ENCODE peak calls at places on chromosomes 13 and 19, in five cellular contexts. R, Z, N, B and J are unnamed samples.

GRCh38 chr13:93561553-93561952 is 334.9 kb downstream of the GPC6 start:
- DNase-seq in R (no peak), Z (no peak), N (no peak), B (no peak), J (no peak)

GRCh38 chr13:94917814-94918213 is 205.5 kb upstream of the SOX21 start:
- DNase-seq in R (peak), Z (no peak), N (no peak), B (no peak), J (no peak)

GRCh38 chr13:79108914-79109643 is 297.0 kb downstream of the RBM26 start:
- DNase-seq in R (no peak), Z (no peak), N (no peak), B (no peak), J (no peak)

GRCh38 chr13:93233997-93234416 is 7.4 kb downstream of the GPC6 start:
- DNase-seq in R (no peak), Z (no peak), N (no peak), B (no peak), J (no peak)

GRCh38 chr19:18440421-18440877 is 2.5 kb upstream of the ISYNA1 start:
- DNase-seq in R (no peak), Z (no peak), N (no peak), B (no peak), J (no peak)

GRCh38 chr13:40665061-40665753 is 1.2 kb downstream of the FOXO1 start:
- DNase-seq in R (peak), Z (peak), N (no peak), B (no peak), J (peak)

GRCh38 chr13:73984949-73985691 is 149.1 kb downstream of the KLF12 start:
- DNase-seq in R (no peak), Z (peak), N (no peak), B (no peak), J (no peak)

GRCh38 chr19:13842294-13843103 is 34.4 kb upstream of the NANOS3 start:
- DNase-seq in R (no peak), Z (peak), N (no peak), B (no peak), J (peak)

GRCh38 chr13:24802074-24802473 is 38.1 kb downstream of the RNF17 start:
- DNase-seq in R (no peak), Z (no peak), N (no peak), B (no peak), J (no peak)

GRCh38 chr19:10286803-10287737 is at the start of gene ICAM4:
- DNase-seq in R (no peak), Z (no peak), N (no peak), B (no peak), J (no peak)

GRCh38 chr19:41299046-41299754 is 10.8 kb upstream of the CCDC97 start:
- DNase-seq in R (no peak), Z (no peak), N (no peak), B (no peak), J (peak)

GRCh38 chr13:75170321-75170720 is 311.6 kb downstream of the TBC1D4 start:
- DNase-seq in R (no peak), Z (no peak), N (no peak), B (no peak), J (no peak)

GRCh38 chr19:41701401-41702075 is 6.9 kb upstream of the CEACAM5 start:
- DNase-seq in R (no peak), Z (no peak), N (no peak), B (no peak), J (no peak)

GRCh38 chr13:57634829-57635165 is 3.3 kb downstream of the PCDH17 start:
- DNase-seq in R (no peak), Z (no peak), N (no peak), B (no peak), J (no peak)

GRCh38 chr13:47415048-47415447 is 518.2 kb upstream of the HTR2A start:
- DNase-seq in R (peak), Z (no peak), N (no peak), B (no peak), J (no peak)

GRCh38 chr13:104949840-104950805 is 1585.3 kb downstream of the EFNB2 start:
- DNase-seq in R (no peak), Z (no peak), N (peak), B (no peak), J (no peak)

GRCh38 chr19:1167687-1168561 is 6.1 kb downstream of the SBNO2 start:
- DNase-seq in R (no peak), Z (no peak), N (no peak), B (no peak), J (no peak)